ENCODE peak calls at places on chromosome 16, in ten cellular contexts. One of them, this sample, is unnamed.

GRCh38 chr16:50671644-50672260 is 9.4 kb downstream of the SNX20 start:
- DNase-seq in tibial nerve: no peak
- DNase-seq in astrocyte: no peak
- DNase-seq in PC-9: no peak
- DNase-seq in A549: peak
- DNase-seq in K562: peak
- DNase-seq in prostate gland: no peak
- DNase-seq in CD8-positive, alpha-beta T cell: no peak
- DNase-seq in pancreas: no peak
- DNase-seq in lung: no peak
- DNase-seq in this sample: no peak

GRCh38 chr16:15502041-15502725 is 67.8 kb downstream of the BMERB1 start:
- DNase-seq in K562: peak
- DNase-seq in tibial nerve: no peak
- DNase-seq in CD8-positive, alpha-beta T cell: no peak
- DNase-seq in pancreas: no peak
- DNase-seq in PC-9: peak
- DNase-seq in prostate gland: no peak
- DNase-seq in lung: no peak
- DNase-seq in A549: peak
- DNase-seq in astrocyte: peak
- DNase-seq in this sample: no peak

GRCh38 chr16:51705142-51705541 is 554.1 kb upstream of the SALL1 start:
- DNase-seq in tibial nerve: no peak
- DNase-seq in K562: no peak
- DNase-seq in astrocyte: no peak
- DNase-seq in pancreas: no peak
- DNase-seq in prostate gland: no peak
- DNase-seq in lung: no peak
- DNase-seq in PC-9: no peak
- DNase-seq in CD8-positive, alpha-beta T cell: no peak
- DNase-seq in A549: no peak
- DNase-seq in this sample: no peak

GRCh38 chr16:58110590-58111330 is 18.4 kb downstream of the CFAP20 start:
- DNase-seq in CD8-positive, alpha-beta T cell: no peak
- DNase-seq in A549: no peak
- DNase-seq in prostate gland: no peak
- DNase-seq in PC-9: no peak
- DNase-seq in K562: no peak
- DNase-seq in astrocyte: no peak
- DNase-seq in tibial nerve: no peak
- DNase-seq in lung: no peak
- DNase-seq in pancreas: no peak
- DNase-seq in this sample: no peak

GRCh38 chr16:65235339-65236177 is 113.7 kb upstream of the CDH11 start:
- DNase-seq in A549: no peak
- DNase-seq in pancreas: no peak
- DNase-seq in K562: no peak
- DNase-seq in CD8-positive, alpha-beta T cell: no peak
- DNase-seq in prostate gland: no peak
- DNase-seq in PC-9: no peak
- DNase-seq in tibial nerve: no peak
- DNase-seq in lung: no peak
- DNase-seq in astrocyte: no peak
- DNase-seq in this sample: no peak

GRCh38 chr16:5706206-5706605 is 608.6 kb upstream of the EEF2KMT start:
- DNase-seq in A549: no peak
- DNase-seq in CD8-positive, alpha-beta T cell: no peak
- DNase-seq in prostate gland: no peak
- DNase-seq in PC-9: no peak
- DNase-seq in K562: no peak
- DNase-seq in astrocyte: no peak
- DNase-seq in pancreas: no peak
- DNase-seq in lung: no peak
- DNase-seq in tibial nerve: no peak
- DNase-seq in this sample: no peak

GRCh38 chr16:12186774-12187335 is 210.3 kb downstream of the SNX29 start:
- DNase-seq in lung: no peak
- DNase-seq in prostate gland: no peak
- DNase-seq in PC-9: peak
- DNase-seq in tibial nerve: no peak
- DNase-seq in K562: no peak
- DNase-seq in pancreas: no peak
- DNase-seq in A549: peak
- DNase-seq in CD8-positive, alpha-beta T cell: no peak
- DNase-seq in astrocyte: no peak
- DNase-seq in this sample: no peak

GRCh38 chr16:71929048-71929447 is 33.7 kb downstream of the IST1 start:
- DNase-seq in K562: no peak
- DNase-seq in pancreas: no peak
- DNase-seq in tibial nerve: no peak
- DNase-seq in PC-9: no peak
- DNase-seq in astrocyte: peak
- DNase-seq in lung: no peak
- DNase-seq in A549: no peak
- DNase-seq in prostate gland: no peak
- DNase-seq in CD8-positive, alpha-beta T cell: no peak
- DNase-seq in this sample: no peak

GRCh38 chr16:22186517-22186916 is 19.6 kb upstream of the EEF2K start:
- DNase-seq in K562: no peak
- DNase-seq in PC-9: no peak
- DNase-seq in astrocyte: no peak
- DNase-seq in tibial nerve: no peak
- DNase-seq in pancreas: no peak
- DNase-seq in A549: peak
- DNase-seq in CD8-positive, alpha-beta T cell: no peak
- DNase-seq in lung: no peak
- DNase-seq in prostate gland: no peak
- DNase-seq in this sample: no peak

GRCh38 chr16:89330177-89330856 is 112.8 kb downstream of the ZNF778 start:
- DNase-seq in A549: peak
- DNase-seq in astrocyte: peak
- DNase-seq in CD8-positive, alpha-beta T cell: no peak
- DNase-seq in PC-9: peak
- DNase-seq in prostate gland: no peak
- DNase-seq in tibial nerve: no peak
- DNase-seq in K562: peak
- DNase-seq in lung: no peak
- DNase-seq in pancreas: peak
- DNase-seq in this sample: no peak

GRCh38 chr16:58940609-58941008 is 206.5 kb upstream of the GOT2 start:
- DNase-seq in astrocyte: no peak
- DNase-seq in pancreas: no peak
- DNase-seq in CD8-positive, alpha-beta T cell: no peak
- DNase-seq in prostate gland: no peak
- DNase-seq in PC-9: no peak
- DNase-seq in K562: no peak
- DNase-seq in A549: no peak
- DNase-seq in lung: no peak
- DNase-seq in tibial nerve: no peak
- DNase-seq in this sample: no peak

GRCh38 chr16:85522842-85523601 is 90.1 kb upstream of the GSE1 start:
- DNase-seq in K562: no peak
- DNase-seq in prostate gland: peak
- DNase-seq in PC-9: peak
- DNase-seq in A549: no peak
- DNase-seq in lung: no peak
- DNase-seq in CD8-positive, alpha-beta T cell: no peak
- DNase-seq in tibial nerve: no peak
- DNase-seq in astrocyte: peak
- DNase-seq in pancreas: no peak
- DNase-seq in this sample: no peak

GRCh38 chr16:78607465-78607864 is 508.0 kb downstream of the WWOX start:
- DNase-seq in CD8-positive, alpha-beta T cell: no peak
- DNase-seq in pancreas: no peak
- DNase-seq in lung: no peak
- DNase-seq in A549: peak
- DNase-seq in K562: no peak
- DNase-seq in tibial nerve: no peak
- DNase-seq in astrocyte: peak
- DNase-seq in prostate gland: no peak
- DNase-seq in PC-9: no peak
- DNase-seq in this sample: no peak

GRCh38 chr16:648071-648785 is 937 bp upstream of the WDR90 start:
- DNase-seq in astrocyte: no peak
- DNase-seq in CD8-positive, alpha-beta T cell: no peak
- DNase-seq in PC-9: no peak
- DNase-seq in pancreas: peak
- DNase-seq in K562: no peak
- DNase-seq in A549: peak
- DNase-seq in tibial nerve: no peak
- DNase-seq in prostate gland: peak
- DNase-seq in lung: no peak
- DNase-seq in this sample: no peak

DNA sequence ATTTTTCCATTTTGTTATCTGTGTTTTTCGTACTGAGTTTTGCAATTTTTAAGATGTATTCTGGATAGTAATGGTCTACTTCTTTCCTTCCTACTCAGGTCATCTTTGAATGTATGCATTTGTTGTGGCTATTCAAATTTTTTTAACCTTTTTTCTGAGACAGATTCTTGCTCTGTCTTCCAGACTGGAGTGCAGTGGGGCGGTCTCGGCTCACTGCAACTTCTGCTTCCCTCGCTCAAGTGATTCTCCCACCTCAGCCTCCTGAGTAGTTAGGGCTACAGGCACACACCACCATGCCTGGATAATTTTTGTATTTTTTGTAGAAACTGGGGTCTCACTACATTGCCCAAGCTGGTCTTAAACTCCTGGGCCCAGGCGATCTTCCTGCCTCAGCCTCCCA is 33.6 kb downstream of the VPS35L start:
- DNase-seq in CD8-positive, alpha-beta T cell: no peak
- DNase-seq in PC-9: no peak
- DNase-seq in A549: no peak
- DNase-seq in K562: no peak
- DNase-seq in astrocyte: no peak
- DNase-seq in pancreas: no peak
- DNase-seq in lung: no peak
- DNase-seq in tibial nerve: no peak
- DNase-seq in prostate gland: no peak
- DNase-seq in this sample: no peak
- H3K27ac ChIP-seq in CD8-positive, alpha-beta T cell: no peak
- H3K27ac ChIP-seq in PC-9: no peak
- H3K27ac ChIP-seq in A549: no peak
- H3K27ac ChIP-seq in K562: no peak
- H3K27ac ChIP-seq in astrocyte: no peak
- H3K27ac ChIP-seq in pancreas: no peak
- H3K27ac ChIP-seq in lung: no peak
- H3K27ac ChIP-seq in tibial nerve: peak
- H3K27ac ChIP-seq in prostate gland: no peak
- H3K27ac ChIP-seq in this sample: no peak

DNA sequence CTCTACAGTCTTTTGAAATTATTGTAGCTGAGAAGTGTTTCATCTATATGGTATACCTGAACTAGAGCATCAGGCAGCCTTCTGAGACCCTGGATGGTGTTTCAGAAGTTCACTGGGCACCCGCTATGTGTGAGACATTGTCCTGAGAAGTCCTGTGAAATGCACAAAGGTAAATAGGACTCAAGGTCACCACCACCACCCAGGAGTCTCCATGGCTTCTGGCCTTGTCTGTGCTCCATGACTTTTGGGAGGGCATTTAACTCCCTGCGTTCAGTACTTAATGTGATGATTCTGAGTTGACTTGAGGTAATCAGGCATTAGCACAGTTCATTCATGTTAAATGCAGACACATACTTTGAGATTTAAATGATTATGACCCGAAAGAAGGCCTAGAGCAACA is 1.1 kb downstream of the MLYCD start:
- DNase-seq in tibial nerve: no peak
- DNase-seq in astrocyte: no peak
- DNase-seq in K562: no peak
- DNase-seq in prostate gland: no peak
- DNase-seq in PC-9: no peak
- DNase-seq in A549: no peak
- DNase-seq in lung: no peak
- DNase-seq in CD8-positive, alpha-beta T cell: no peak
- DNase-seq in pancreas: peak
- DNase-seq in this sample: no peak
- H3K27ac ChIP-seq in tibial nerve: peak
- H3K27ac ChIP-seq in astrocyte: no peak
- H3K27ac ChIP-seq in K562: no peak
- H3K27ac ChIP-seq in prostate gland: peak
- H3K27ac ChIP-seq in PC-9: no peak
- H3K27ac ChIP-seq in A549: no peak
- H3K27ac ChIP-seq in lung: peak
- H3K27ac ChIP-seq in CD8-positive, alpha-beta T cell: no peak
- H3K27ac ChIP-seq in pancreas: peak
- H3K27ac ChIP-seq in this sample: peak

GRCh38 chr16:53865492-53865863 is 161.5 kb downstream of the FTO start:
- DNase-seq in astrocyte: peak
- DNase-seq in prostate gland: no peak
- DNase-seq in K562: peak
- DNase-seq in pancreas: no peak
- DNase-seq in lung: no peak
- DNase-seq in CD8-positive, alpha-beta T cell: no peak
- DNase-seq in PC-9: peak
- DNase-seq in tibial nerve: no peak
- DNase-seq in A549: peak
- DNase-seq in this sample: no peak
- H3K27ac ChIP-seq in astrocyte: peak
- H3K27ac ChIP-seq in prostate gland: no peak
- H3K27ac ChIP-seq in K562: peak
- H3K27ac ChIP-seq in pancreas: no peak
- H3K27ac ChIP-seq in lung: no peak
- H3K27ac ChIP-seq in CD8-positive, alpha-beta T cell: no peak
- H3K27ac ChIP-seq in PC-9: peak
- H3K27ac ChIP-seq in tibial nerve: no peak
- H3K27ac ChIP-seq in A549: peak
- H3K27ac ChIP-seq in this sample: peak

GRCh38 chr16:3065069-3065741 is at the start of gene IL32:
- DNase-seq in prostate gland: no peak
- DNase-seq in pancreas: peak
- DNase-seq in tibial nerve: no peak
- DNase-seq in K562: no peak
- DNase-seq in PC-9: no peak
- DNase-seq in lung: peak
- DNase-seq in A549: peak
- DNase-seq in astrocyte: peak
- DNase-seq in CD8-positive, alpha-beta T cell: peak
- DNase-seq in this sample: no peak

GRCh38 chr16:3066440-3066748 is 954 bp downstream of the IL32 start:
- DNase-seq in CD8-positive, alpha-beta T cell: no peak
- DNase-seq in tibial nerve: no peak
- DNase-seq in pancreas: no peak
- DNase-seq in K562: no peak
- DNase-seq in PC-9: no peak
- DNase-seq in prostate gland: no peak
- DNase-seq in astrocyte: no peak
- DNase-seq in lung: no peak
- DNase-seq in A549: no peak
- DNase-seq in this sample: no peak

GRCh38 chr16:3063617-3064389 is 1.6 kb upstream of the IL32 start:
- DNase-seq in tibial nerve: no peak
- DNase-seq in A549: no peak
- DNase-seq in CD8-positive, alpha-beta T cell: no peak
- DNase-seq in lung: no peak
- DNase-seq in PC-9: no peak
- DNase-seq in K562: no peak
- DNase-seq in prostate gland: no peak
- DNase-seq in astrocyte: no peak
- DNase-seq in pancreas: no peak
- DNase-seq in this sample: no peak

GRCh38 chr16:3067929-3068288 is 2.5 kb downstream of the IL32 start:
- DNase-seq in astrocyte: no peak
- DNase-seq in tibial nerve: no peak
- DNase-seq in CD8-positive, alpha-beta T cell: peak
- DNase-seq in PC-9: no peak
- DNase-seq in K562: no peak
- DNase-seq in lung: no peak
- DNase-seq in pancreas: no peak
- DNase-seq in prostate gland: no peak
- DNase-seq in A549: no peak
- DNase-seq in this sample: no peak

GRCh38 chr16:3065742-3066439 is 451 bp downstream of the IL32 start:
- DNase-seq in tibial nerve: no peak
- DNase-seq in CD8-positive, alpha-beta T cell: peak
- DNase-seq in prostate gland: no peak
- DNase-seq in lung: no peak
- DNase-seq in astrocyte: no peak
- DNase-seq in K562: no peak
- DNase-seq in A549: no peak
- DNase-seq in PC-9: no peak
- DNase-seq in pancreas: no peak
- DNase-seq in this sample: no peak
- H3K27ac ChIP-seq in tibial nerve: peak
- H3K27ac ChIP-seq in CD8-positive, alpha-beta T cell: peak
- H3K27ac ChIP-seq in prostate gland: peak
- H3K27ac ChIP-seq in lung: peak
- H3K27ac ChIP-seq in astrocyte: no peak
- H3K27ac ChIP-seq in K562: no peak
- H3K27ac ChIP-seq in A549: peak
- H3K27ac ChIP-seq in PC-9: no peak
- H3K27ac ChIP-seq in pancreas: peak
- H3K27ac ChIP-seq in this sample: no peak

This sample was measured in caudate nucleus.